ENCODE peak calls at places on chromosome 12, in five cellular contexts. P is HepG2, J is A549, U is GM12878, O is HCT116. G is an unnamed sample.

GRCh38 chr12:38998887-38999482 is 93.6 kb upstream of the CPNE8 start:
- DNase-seq in P (no peak), O (no peak), U (no peak), J (no peak), G (no peak)

GRCh38 chr12:48000878-48001321 is 3.4 kb downstream of the COL2A1 start:
- DNase-seq in U (no peak), O (peak), P (no peak), J (peak), G (peak)

GRCh38 chr12:93361159-93361919 is 16.4 kb upstream of the NUDT4 start:
- DNase-seq in P (no peak), J (no peak), O (no peak), U (no peak), G (no peak)

GRCh38 chr12:79121486-79121885 is 256.9 kb downstream of the SYT1 start:
- DNase-seq in J (peak), P (no peak), U (no peak), O (peak), G (peak)

GRCh38 chr12:24560192-24560591 is 388.7 kb downstream of the BCAT1 start:
- DNase-seq in O (no peak), P (no peak), J (no peak), U (no peak), G (no peak)

GRCh38 chr12:122855985-122856831 is 21.0 kb downstream of the HIP1R start:
- DNase-seq in U (no peak), O (no peak), J (no peak), P (no peak), G (no peak)

GRCh38 chr12:91767237-91767636 is 378.4 kb downstream of the BTG1 start:
- DNase-seq in U (no peak), J (no peak), P (no peak), O (no peak), G (no peak)

GRCh38 chr12:109728921-109729836 is 15.6 kb downstream of the FAM222A start:
- DNase-seq in P (no peak), O (no peak), J (no peak), U (no peak), G (no peak)

GRCh38 chr12:38823743-38824142 is 81.6 kb downstream of the CPNE8 start:
- DNase-seq in U (no peak), P (no peak), J (no peak), O (no peak), G (no peak)

GRCh38 chr12:124463341-124463861 is 104.0 kb downstream of the NCOR2 start:
- DNase-seq in U (no peak), O (no peak), P (no peak), J (no peak), G (peak)

GRCh38 chr12:53585726-53586125 is 40.5 kb downstream of the ATF7 start:
- DNase-seq in J (no peak), P (no peak), U (no peak), O (no peak), G (no peak)

GRCh38 chr12:8912910-8913309 is 1.4 kb upstream of the PHC1 start:
- DNase-seq in O (no peak), J (peak), U (no peak), P (no peak), G (peak)

DNA sequence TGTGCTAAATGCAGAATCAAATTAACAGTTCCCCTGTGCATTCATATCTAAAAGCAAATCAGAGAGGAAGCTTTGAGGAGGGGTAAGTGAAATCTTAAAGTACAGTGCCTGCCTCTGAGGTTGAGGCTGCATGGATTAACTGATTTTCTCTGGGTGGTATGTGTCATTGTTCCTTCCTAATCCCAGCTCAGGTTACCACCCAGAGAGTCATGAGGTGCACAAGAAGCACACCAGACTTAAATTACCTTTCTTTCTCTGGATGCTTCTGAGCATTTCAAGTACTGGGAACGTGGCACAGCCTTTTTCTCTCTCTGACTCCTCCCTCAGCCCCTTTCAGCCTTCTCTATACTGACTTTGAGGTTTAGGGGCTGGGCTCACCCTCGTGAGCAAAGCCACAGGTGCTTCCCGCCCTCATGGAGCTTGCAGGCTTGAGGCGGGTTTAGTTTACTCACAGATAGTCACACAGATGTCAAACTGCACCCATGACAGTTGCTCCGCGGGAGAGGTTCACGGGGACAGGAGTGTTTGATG is 237.6 kb upstream of the CRY1 start:
- DNase-seq in J (no peak), P (no peak), O (no peak), U (no peak), G (peak)
- TF ChIP-seq MAX in J (no peak), P (no peak), O (peak), U (no peak), G (no peak)

GRCh38 chr12:50572275-50572674 is 67.5 kb downstream of the DIP2B start:
- DNase-seq in J (peak), P (peak), O (no peak), U (no peak), G (peak)

GRCh38 chr12:50574621-50575348 is 70.0 kb downstream of the DIP2B start:
- DNase-seq in O (no peak), P (peak), J (no peak), U (no peak), G (no peak)

GRCh38 chr12:50573271-50573670 is 68.5 kb downstream of the DIP2B start:
- DNase-seq in U (no peak), P (no peak), O (no peak), J (no peak), G (no peak)

GRCh38 chr12:50569876-50570275 is 65.1 kb downstream of the DIP2B start:
- DNase-seq in U (no peak), J (peak), P (no peak), O (no peak), G (no peak)

GRCh38 chr12:50572760-50573159 is 68.0 kb downstream of the DIP2B start:
- DNase-seq in U (no peak), J (no peak), O (no peak), P (no peak), G (no peak)
- H3K4me3 ChIP-seq in U (no peak), J (no peak), O (no peak), P (no peak), G (no peak)

GRCh38 chr12:129109174-129110001 is 256.1 kb downstream of the GLT1D1 start:
- DNase-seq in U (no peak), P (no peak), O (no peak), J (no peak), G (no peak)

GRCh38 chr12:129102233-129102632 is 249.0 kb downstream of the GLT1D1 start:
- DNase-seq in J (no peak), O (no peak), U (no peak), P (no peak), G (no peak)

GRCh38 chr12:129110575-129110974 is 257.3 kb downstream of the GLT1D1 start:
- DNase-seq in O (no peak), U (no peak), J (no peak), P (no peak), G (no peak)

GRCh38 chr12:129101404-129101803 is 248.1 kb downstream of the GLT1D1 start:
- DNase-seq in P (no peak), J (no peak), O (no peak), U (no peak), G (no peak)

GRCh38 chr12:129106772-129107171 is 253.5 kb downstream of the GLT1D1 start:
- DNase-seq in P (no peak), O (no peak), J (no peak), U (no peak), G (no peak)
- TF ChIP-seq MAX in P (no peak), O (no peak), J (no peak), U (no peak), G (no peak)

GRCh38 chr12:13099910-13100609 is 3.4 kb downstream of the GSG1 start:
- DNase-seq in J (no peak), U (no peak), O (no peak), P (no peak), G (peak)
- H3K4me3 ChIP-seq in J (no peak), U (no peak), O (no peak), P (no peak), G (peak)

GRCh38 chr12:62698701-62699101 is 232.1 kb downstream of the MON2 start:
- DNase-seq in P (no peak), U (no peak), O (no peak), J (no peak), G (no peak)
- TF ChIP-seq MAX in P (no peak), U (no peak), O (no peak), J (no peak), G (no peak)

DNA sequence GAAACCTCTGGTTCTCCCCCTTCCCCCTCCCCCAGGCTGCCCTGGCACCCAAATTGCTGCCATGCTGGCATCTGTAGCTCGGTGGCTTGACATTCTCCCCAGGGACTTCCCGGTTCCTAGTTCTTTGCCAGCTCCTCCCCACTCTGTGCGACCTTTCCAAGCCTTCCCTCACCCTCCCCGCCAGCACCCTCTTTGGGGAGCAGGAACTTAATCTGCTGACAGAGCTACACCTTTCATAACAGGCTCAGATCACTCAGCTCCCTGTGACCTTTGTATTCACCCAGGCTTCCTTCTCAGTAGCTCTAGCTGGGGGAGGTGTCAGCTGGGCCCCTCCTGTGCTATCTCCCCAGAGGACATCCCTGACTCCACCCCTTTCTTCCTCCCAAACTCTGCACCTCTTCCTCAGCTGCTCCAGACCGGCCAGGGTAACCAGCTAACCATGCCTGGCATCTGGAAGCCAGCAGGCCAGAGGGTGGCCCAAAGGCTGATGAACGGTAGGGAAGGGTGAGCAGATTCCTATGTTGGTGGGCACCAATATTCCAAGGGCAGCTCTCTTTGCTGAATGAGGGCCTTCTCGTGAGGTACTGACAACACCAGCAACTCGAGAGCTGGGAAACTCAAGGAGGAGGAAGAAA is 1.8 kb upstream of the COX14 start:
- DNase-seq in J (peak), U (peak), P (peak), O (no peak), G (peak)
- H3K4me3 ChIP-seq in J (peak), U (peak), P (peak), O (no peak), G (no peak)

DNA sequence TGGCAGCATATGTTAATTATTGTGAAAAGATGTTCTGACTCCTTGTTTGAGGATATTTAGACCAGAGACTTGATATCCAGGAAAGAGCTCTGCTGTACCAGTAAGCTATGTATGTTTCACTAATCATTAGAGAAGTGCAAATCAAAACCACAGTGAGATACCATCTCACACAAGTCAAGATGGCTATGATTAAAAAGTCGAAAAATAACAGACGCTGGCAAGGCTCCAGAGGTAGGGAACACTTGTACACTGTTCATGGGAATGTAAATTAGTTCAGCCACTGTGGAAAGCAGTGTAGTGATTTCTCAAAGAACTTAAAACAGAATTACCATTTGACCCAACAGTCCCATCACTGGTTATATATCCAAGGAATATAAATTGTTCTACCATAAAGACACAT is 171.6 kb downstream of the DPY19L2 start:
- DNase-seq in J (no peak), P (no peak), O (no peak), U (no peak), G (no peak)
- TF ChIP-seq MAX in J (no peak), P (no peak), O (no peak), U (no peak), G (no peak)

DNA sequence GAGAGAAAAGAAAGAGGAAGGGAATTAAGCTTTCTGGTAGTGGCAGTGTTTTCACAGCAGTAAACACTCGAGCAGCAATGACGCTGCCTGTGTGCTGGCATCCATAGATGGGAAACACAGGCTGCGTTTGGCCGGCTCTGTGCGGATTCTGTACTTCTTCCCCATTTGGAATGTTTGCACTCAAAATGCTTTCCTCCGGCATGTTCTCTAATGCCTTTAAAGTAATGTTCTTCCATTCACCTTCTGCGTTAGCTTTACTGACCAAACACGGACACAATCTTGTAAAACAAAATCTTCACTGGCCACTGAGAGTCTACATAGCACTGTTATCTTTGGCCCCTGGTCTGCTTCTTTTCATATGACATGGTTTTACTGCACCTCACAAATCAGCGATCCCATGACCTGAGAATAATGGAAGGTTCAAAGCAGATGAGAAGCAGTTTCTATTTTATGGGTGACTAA is 31.4 kb downstream of the DCP1B start:
- DNase-seq in U (no peak), J (no peak), P (no peak), O (no peak), G (no peak)
- H3K4me3 ChIP-seq in U (no peak), J (no peak), P (no peak), O (no peak), G (no peak)

G was measured in NB4.